ENCODE peak calls at places on chromosome 22, in seven cellular contexts. I is NCI-H187; Y is putamen; N is cardiac septum; B is CD8-positive, alpha-beta memory T cell; Z is activated naive CD4-positive, alpha-beta T cell treated with Interleukin-2 at 50 U/mL for 16 hours; V is AG08395. R is an unnamed sample.

GRCh38 chr22:49953680-49954344 is 6.8 kb upstream of the PIM3 start:
- DNase-seq in I (no peak), Y (no peak), N (no peak), B (no peak), Z (no peak), V (no peak), R (no peak)

GRCh38 chr22:40560551-40560950 is 76.0 kb downstream of the MRTFA start:
- DNase-seq in I (no peak), Y (no peak), N (no peak), B (no peak), Z (no peak), V (no peak), R (no peak)

GRCh38 chr22:36339171-36340065 is 48.3 kb downstream of the MYH9 start:
- DNase-seq in I (no peak), Y (no peak), N (no peak), B (peak; percentile 47), Z (peak; percentile 52), V (peak; percentile 84), R (no peak)

GRCh38 chr22:39574779-39575551 is 4.4 kb downstream of the CACNA1I start:
- DNase-seq in I (no peak), Y (no peak), N (no peak), B (no peak), Z (no peak), V (peak; percentile 91), R (no peak)

GRCh38 chr22:20997536-20998257 is 4.2 kb downstream of the THAP7 start:
- DNase-seq in I (no peak), Y (no peak), N (no peak), B (no peak), Z (no peak), V (no peak), R (no peak)

GRCh38 chr22:19037282-19038163 is 84.7 kb downstream of the DGCR2 start:
- DNase-seq in I (no peak), Y (no peak), N (no peak), B (no peak), Z (no peak), V (no peak), R (no peak)

GRCh38 chr22:26143801-26144325 is 25.4 kb upstream of the SEZ6L start:
- DNase-seq in I (no peak), Y (no peak), N (no peak), B (no peak), Z (no peak), V (no peak), R (no peak)

GRCh38 chr22:48106215-48106614 is 1343.8 kb downstream of the TBC1D22A start:
- DNase-seq in I (no peak), Y (no peak), N (no peak), B (no peak), Z (no peak), V (no peak), R (no peak)

GRCh38 chr22:27105142-27106025 is 448.0 kb downstream of the MIAT start:
- DNase-seq in I (no peak), Y (no peak), N (no peak), B (no peak), Z (no peak), V (peak; percentile 85), R (no peak)

GRCh38 chr22:32803020-32803758 is 1.7 kb downstream of the TIMP3 start:
- DNase-seq in I (no peak), Y (no peak), N (no peak), B (no peak), Z (no peak), V (peak; percentile 41), R (no peak)

GRCh38 chr22:50218996-50219727 is 18.4 kb downstream of the SELENOO start:
- DNase-seq in I (no peak), Y (no peak), N (peak; percentile 88), B (no peak), Z (no peak), V (peak; percentile 88), R (no peak)

GRCh38 chr22:38153821-38154562 is 27.6 kb downstream of the PLA2G6 start:
- DNase-seq in I (no peak), Y (no peak), N (no peak), B (no peak), Z (no peak), V (no peak), R (no peak)

GRCh38 chr22:28608546-28608945 is 71.1 kb downstream of the TTC28 start:
- DNase-seq in I (no peak), Y (no peak), N (no peak), B (no peak), Z (no peak), V (no peak), R (no peak)

GRCh38 chr22:24400726-24401596 is 26.4 kb upstream of the ADORA2A start:
- DNase-seq in I (no peak), Y (no peak), N (no peak), B (no peak), Z (no peak), V (no peak), R (no peak)